ENCODE peak calls at places on chromosomes 11 and 22, in nine cellular contexts. One of them, this sample, is unnamed.

GRCh38 chr11:911031-911889 is 650 bp upstream of the CHID1 start:
- DNase-seq in RWPE2: peak; percentile 69
- DNase-seq in brain microvascular endothelial cell: peak; percentile 59
- DNase-seq in fibroblast of pulmonary artery: peak; percentile 47
- DNase-seq in neural progenitor cell: peak; percentile 76
- DNase-seq in gastrocnemius medialis: no peak
- DNase-seq in astrocyte of the spinal cord: peak; percentile 73
- DNase-seq in cardiac fibroblast: peak; percentile 65
- DNase-seq in ovary: peak; percentile 42
- DNase-seq in this sample: peak; percentile 77

GRCh38 chr11:111555255-111555654 is 14.7 kb downstream of the LAYN start:
- DNase-seq in RWPE2: no peak
- DNase-seq in fibroblast of pulmonary artery: no peak
- DNase-seq in ovary: no peak
- DNase-seq in astrocyte of the spinal cord: peak; percentile 71
- DNase-seq in cardiac fibroblast: no peak
- DNase-seq in gastrocnemius medialis: no peak
- DNase-seq in neural progenitor cell: no peak
- DNase-seq in brain microvascular endothelial cell: peak; percentile 28
- DNase-seq in this sample: peak; percentile 76

GRCh38 chr11:36437413-36437812 is 72.7 kb downstream of the TRAF6 start:
- DNase-seq in RWPE2: no peak
- DNase-seq in brain microvascular endothelial cell: no peak
- DNase-seq in gastrocnemius medialis: no peak
- DNase-seq in astrocyte of the spinal cord: no peak
- DNase-seq in cardiac fibroblast: no peak
- DNase-seq in neural progenitor cell: no peak
- DNase-seq in fibroblast of pulmonary artery: no peak
- DNase-seq in ovary: no peak
- DNase-seq in this sample: no peak

GRCh38 chr11:63682045-63682915 is 980 bp downstream of the RTN3 start:
- DNase-seq in RWPE2: no peak
- DNase-seq in ovary: no peak
- DNase-seq in astrocyte of the spinal cord: no peak
- DNase-seq in brain microvascular endothelial cell: no peak
- DNase-seq in cardiac fibroblast: peak; percentile 24
- DNase-seq in gastrocnemius medialis: no peak
- DNase-seq in neural progenitor cell: peak; percentile 63
- DNase-seq in fibroblast of pulmonary artery: peak; percentile 24
- DNase-seq in this sample: peak; percentile 16

GRCh38 chr11:119223856-119224255 is 17.7 kb downstream of the CBL start:
- DNase-seq in neural progenitor cell: no peak
- DNase-seq in ovary: no peak
- DNase-seq in fibroblast of pulmonary artery: no peak
- DNase-seq in astrocyte of the spinal cord: peak; percentile 49
- DNase-seq in gastrocnemius medialis: no peak
- DNase-seq in cardiac fibroblast: no peak
- DNase-seq in brain microvascular endothelial cell: no peak
- DNase-seq in RWPE2: no peak
- DNase-seq in this sample: peak; percentile 43

GRCh38 chr22:49894321-49895072 is 23.7 kb downstream of the ALG12 start:
- DNase-seq in brain microvascular endothelial cell: no peak
- DNase-seq in astrocyte of the spinal cord: no peak
- DNase-seq in gastrocnemius medialis: no peak
- DNase-seq in RWPE2: no peak
- DNase-seq in cardiac fibroblast: no peak
- DNase-seq in fibroblast of pulmonary artery: no peak
- DNase-seq in ovary: no peak
- DNase-seq in neural progenitor cell: no peak
- DNase-seq in this sample: peak; percentile 10

GRCh38 chr11:62497132-62497915 is 49.3 kb downstream of the AHNAK start:
- DNase-seq in fibroblast of pulmonary artery: peak; percentile 79
- DNase-seq in brain microvascular endothelial cell: peak; percentile 24
- DNase-seq in neural progenitor cell: peak; percentile 74
- DNase-seq in cardiac fibroblast: peak; percentile 76
- DNase-seq in ovary: no peak
- DNase-seq in RWPE2: no peak
- DNase-seq in gastrocnemius medialis: peak; percentile 35
- DNase-seq in astrocyte of the spinal cord: peak; percentile 52
- DNase-seq in this sample: peak; percentile 72

GRCh38 chr22:38941488-38941987 is 15.9 kb upstream of the APOBEC3A start:
- DNase-seq in cardiac fibroblast: no peak
- DNase-seq in brain microvascular endothelial cell: no peak
- DNase-seq in neural progenitor cell: peak; percentile 0
- DNase-seq in RWPE2: no peak
- DNase-seq in astrocyte of the spinal cord: no peak
- DNase-seq in ovary: no peak
- DNase-seq in gastrocnemius medialis: no peak
- DNase-seq in fibroblast of pulmonary artery: no peak
- DNase-seq in this sample: peak; percentile 27

GRCh38 chr11:28671326-28671725 is 563.1 kb downstream of the METTL15 start:
- DNase-seq in cardiac fibroblast: no peak
- DNase-seq in fibroblast of pulmonary artery: no peak
- DNase-seq in gastrocnemius medialis: no peak
- DNase-seq in ovary: no peak
- DNase-seq in astrocyte of the spinal cord: no peak
- DNase-seq in brain microvascular endothelial cell: no peak
- DNase-seq in neural progenitor cell: no peak
- DNase-seq in RWPE2: no peak
- DNase-seq in this sample: no peak

DNA sequence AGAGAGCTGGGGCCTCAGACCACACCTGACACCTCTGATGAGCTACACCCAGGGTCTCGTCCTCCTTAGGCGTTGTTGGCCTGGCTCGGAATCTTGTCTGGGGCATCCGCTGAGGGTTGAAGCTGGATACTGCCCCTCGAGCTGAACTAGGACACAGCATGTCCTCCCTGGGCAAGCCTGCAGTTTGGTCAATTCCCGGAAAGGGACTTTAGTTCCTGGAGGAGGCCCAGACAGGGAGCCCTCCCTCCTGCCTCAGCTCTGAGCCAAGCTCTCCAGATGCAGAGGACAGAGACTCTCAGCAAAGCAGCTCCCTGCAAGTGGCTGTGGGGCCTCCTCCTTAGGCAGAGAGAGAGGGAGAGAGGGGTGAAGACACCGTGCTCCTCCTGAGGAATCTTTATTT is 4.9 kb downstream of the APOL3 start:
- DNase-seq in ovary: peak; percentile 68
- DNase-seq in brain microvascular endothelial cell: no peak
- DNase-seq in RWPE2: no peak
- DNase-seq in neural progenitor cell: no peak
- DNase-seq in fibroblast of pulmonary artery: peak; percentile 52
- DNase-seq in gastrocnemius medialis: peak; percentile 53
- DNase-seq in cardiac fibroblast: peak; percentile 63
- DNase-seq in astrocyte of the spinal cord: no peak
- DNase-seq in this sample: peak; percentile 24
- H3K4me3 ChIP-seq in ovary: peak overlapping the region; percentile 35
- H3K4me3 ChIP-seq in brain microvascular endothelial cell: no peak overlapping the region
- H3K4me3 ChIP-seq in RWPE2: no peak overlapping the region
- H3K4me3 ChIP-seq in neural progenitor cell: no peak overlapping the region
- H3K4me3 ChIP-seq in fibroblast of pulmonary artery: no peak overlapping the region
- H3K4me3 ChIP-seq in gastrocnemius medialis: peak overlapping the region; percentile 61
- H3K4me3 ChIP-seq in cardiac fibroblast: no peak overlapping the region
- H3K4me3 ChIP-seq in astrocyte of the spinal cord: no peak overlapping the region
- H3K4me3 ChIP-seq in this sample: no peak overlapping the region

GRCh38 chr11:78192223-78192719 is 3.6 kb downstream of the USP35 start:
- DNase-seq in gastrocnemius medialis: no peak
- DNase-seq in neural progenitor cell: no peak
- DNase-seq in ovary: no peak
- DNase-seq in astrocyte of the spinal cord: no peak
- DNase-seq in brain microvascular endothelial cell: no peak
- DNase-seq in fibroblast of pulmonary artery: no peak
- DNase-seq in RWPE2: peak; percentile 20
- DNase-seq in cardiac fibroblast: no peak
- DNase-seq in this sample: no peak

GRCh38 chr11:78188809-78189724 is at the start of gene USP35:
- DNase-seq in ovary: no peak
- DNase-seq in astrocyte of the spinal cord: no peak
- DNase-seq in cardiac fibroblast: no peak
- DNase-seq in brain microvascular endothelial cell: no peak
- DNase-seq in gastrocnemius medialis: no peak
- DNase-seq in fibroblast of pulmonary artery: no peak
- DNase-seq in RWPE2: peak; percentile 22
- DNase-seq in neural progenitor cell: no peak
- DNase-seq in this sample: no peak

GRCh38 chr11:78189851-78190250 is 1.1 kb downstream of the USP35 start:
- DNase-seq in gastrocnemius medialis: no peak
- DNase-seq in astrocyte of the spinal cord: no peak
- DNase-seq in cardiac fibroblast: no peak
- DNase-seq in ovary: no peak
- DNase-seq in RWPE2: peak; percentile 30
- DNase-seq in neural progenitor cell: no peak
- DNase-seq in brain microvascular endothelial cell: no peak
- DNase-seq in fibroblast of pulmonary artery: no peak
- DNase-seq in this sample: no peak

GRCh38 chr11:78190871-78191538 is 2.3 kb downstream of the USP35 start:
- DNase-seq in brain microvascular endothelial cell: no peak
- DNase-seq in gastrocnemius medialis: no peak
- DNase-seq in astrocyte of the spinal cord: no peak
- DNase-seq in cardiac fibroblast: no peak
- DNase-seq in RWPE2: peak; percentile 14
- DNase-seq in neural progenitor cell: no peak
- DNase-seq in ovary: no peak
- DNase-seq in fibroblast of pulmonary artery: no peak
- DNase-seq in this sample: no peak

DNA sequence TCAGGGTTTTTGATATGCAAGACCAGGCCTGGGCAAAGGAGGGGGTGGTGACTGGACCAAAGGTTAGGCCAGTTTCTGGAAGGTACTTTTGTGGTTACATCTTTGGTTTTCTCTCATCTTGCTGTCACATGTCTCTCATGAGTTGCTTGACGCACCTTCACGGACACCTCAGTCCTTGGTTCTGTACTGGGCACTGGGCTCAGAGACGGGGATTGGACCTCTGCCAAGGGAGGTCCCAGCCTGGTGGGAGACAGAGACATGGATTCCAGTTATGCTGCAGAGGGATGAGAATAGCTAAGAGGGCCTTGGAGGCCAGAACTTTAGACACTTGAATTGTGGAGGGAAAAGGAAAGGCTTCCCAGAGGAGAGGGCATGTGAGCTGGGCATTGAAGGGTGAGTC is 1.7 kb downstream of the USP35 start:
- DNase-seq in cardiac fibroblast: no peak
- DNase-seq in fibroblast of pulmonary artery: no peak
- DNase-seq in brain microvascular endothelial cell: no peak
- DNase-seq in neural progenitor cell: no peak
- DNase-seq in astrocyte of the spinal cord: no peak
- DNase-seq in gastrocnemius medialis: no peak
- DNase-seq in ovary: no peak
- DNase-seq in RWPE2: peak; percentile 10
- DNase-seq in this sample: no peak
- H3K4me3 ChIP-seq in cardiac fibroblast: peak overlapping the region; percentile 94
- H3K4me3 ChIP-seq in fibroblast of pulmonary artery: peak overlapping the region; percentile 91
- H3K4me3 ChIP-seq in brain microvascular endothelial cell: no peak overlapping the region
- H3K4me3 ChIP-seq in neural progenitor cell: no peak overlapping the region
- H3K4me3 ChIP-seq in astrocyte of the spinal cord: no peak overlapping the region
- H3K4me3 ChIP-seq in gastrocnemius medialis: no peak overlapping the region
- H3K4me3 ChIP-seq in ovary: no peak overlapping the region
- H3K4me3 ChIP-seq in RWPE2: no peak overlapping the region
- H3K4me3 ChIP-seq in this sample: no peak overlapping the region

DNA sequence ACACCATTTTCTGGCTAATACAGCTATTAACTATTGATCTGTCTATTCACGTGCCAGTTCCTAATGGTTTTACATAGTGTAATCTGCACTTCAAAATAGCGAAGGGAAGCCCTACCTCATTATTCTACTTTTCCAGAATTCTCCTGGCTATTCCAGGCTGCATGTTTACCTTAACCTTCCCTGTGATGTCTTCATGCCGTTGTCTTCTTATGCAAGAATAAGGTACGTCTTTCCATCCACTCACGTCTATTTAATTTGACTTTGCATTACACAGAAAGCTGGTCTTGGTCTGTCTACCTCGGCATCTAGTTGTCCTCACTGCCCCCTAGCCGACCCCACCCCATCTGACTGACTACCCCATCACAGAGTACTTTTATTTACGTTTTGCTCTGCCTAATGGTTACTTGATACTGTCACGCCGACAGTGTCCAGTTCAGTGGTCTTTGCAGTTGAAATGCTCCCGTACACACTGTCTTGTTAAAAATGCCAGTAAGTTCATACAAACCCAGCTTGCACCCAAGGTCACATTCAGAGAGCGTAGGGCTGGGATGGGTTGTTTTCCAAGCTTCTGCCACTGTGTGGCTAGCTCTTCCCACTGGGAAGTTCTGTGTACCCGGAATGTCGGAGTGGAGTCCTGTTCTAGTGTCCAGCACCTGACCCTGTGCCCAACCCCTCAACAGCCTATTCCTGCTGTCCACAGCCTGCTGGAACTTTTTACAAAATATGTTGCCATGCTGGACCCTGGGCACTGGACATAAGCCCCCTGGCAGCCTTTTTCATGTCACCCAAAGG is 15.0 kb downstream of the NEAT1 start:
- DNase-seq in brain microvascular endothelial cell: no peak
- DNase-seq in cardiac fibroblast: peak; percentile 68
- DNase-seq in ovary: no peak
- DNase-seq in neural progenitor cell: no peak
- DNase-seq in gastrocnemius medialis: no peak
- DNase-seq in RWPE2: no peak
- DNase-seq in astrocyte of the spinal cord: peak; percentile 41
- DNase-seq in fibroblast of pulmonary artery: peak; percentile 50
- DNase-seq in this sample: peak; percentile 48
- H3K4me3 ChIP-seq in brain microvascular endothelial cell: no peak overlapping the region
- H3K4me3 ChIP-seq in cardiac fibroblast: peak overlapping the region; percentile 13
- H3K4me3 ChIP-seq in ovary: no peak overlapping the region
- H3K4me3 ChIP-seq in neural progenitor cell: no peak overlapping the region
- H3K4me3 ChIP-seq in gastrocnemius medialis: no peak overlapping the region
- H3K4me3 ChIP-seq in RWPE2: no peak overlapping the region
- H3K4me3 ChIP-seq in astrocyte of the spinal cord: no peak overlapping the region
- H3K4me3 ChIP-seq in fibroblast of pulmonary artery: peak overlapping the region; percentile 8
- H3K4me3 ChIP-seq in this sample: no peak overlapping the region

GRCh38 chr11:35303596-35304392 is 115.6 kb downstream of the SLC1A2 start:
- DNase-seq in astrocyte of the spinal cord: peak; percentile 44
- DNase-seq in cardiac fibroblast: peak; percentile 95
- DNase-seq in neural progenitor cell: no peak
- DNase-seq in brain microvascular endothelial cell: peak; percentile 11
- DNase-seq in fibroblast of pulmonary artery: peak; percentile 93
- DNase-seq in RWPE2: no peak
- DNase-seq in gastrocnemius medialis: peak; percentile 67
- DNase-seq in ovary: no peak
- DNase-seq in this sample: peak; percentile 98

GRCh38 chr11:35304393-35304790 is 115.0 kb downstream of the SLC1A2 start:
- DNase-seq in fibroblast of pulmonary artery: peak; percentile 70
- DNase-seq in RWPE2: no peak
- DNase-seq in astrocyte of the spinal cord: peak; percentile 74
- DNase-seq in brain microvascular endothelial cell: peak; percentile 63
- DNase-seq in ovary: no peak
- DNase-seq in cardiac fibroblast: peak; percentile 60
- DNase-seq in neural progenitor cell: no peak
- DNase-seq in gastrocnemius medialis: no peak
- DNase-seq in this sample: peak; percentile 92

GRCh38 chr11:35304900-35305299 is 114.5 kb downstream of the SLC1A2 start:
- DNase-seq in astrocyte of the spinal cord: no peak
- DNase-seq in brain microvascular endothelial cell: no peak
- DNase-seq in gastrocnemius medialis: no peak
- DNase-seq in cardiac fibroblast: no peak
- DNase-seq in ovary: no peak
- DNase-seq in RWPE2: no peak
- DNase-seq in neural progenitor cell: no peak
- DNase-seq in fibroblast of pulmonary artery: no peak
- DNase-seq in this sample: no peak

GRCh38 chr11:35307221-35307621 is 112.1 kb downstream of the SLC1A2 start:
- DNase-seq in brain microvascular endothelial cell: no peak
- DNase-seq in gastrocnemius medialis: peak; percentile 19
- DNase-seq in RWPE2: no peak
- DNase-seq in ovary: no peak
- DNase-seq in cardiac fibroblast: no peak
- DNase-seq in neural progenitor cell: no peak
- DNase-seq in astrocyte of the spinal cord: no peak
- DNase-seq in fibroblast of pulmonary artery: no peak
- DNase-seq in this sample: no peak

GRCh38 chr11:35305670-35306382 is 113.5 kb downstream of the SLC1A2 start:
- DNase-seq in fibroblast of pulmonary artery: peak; percentile 69
- DNase-seq in ovary: peak; percentile 9
- DNase-seq in RWPE2: no peak
- DNase-seq in cardiac fibroblast: peak; percentile 70
- DNase-seq in neural progenitor cell: peak; percentile 76
- DNase-seq in astrocyte of the spinal cord: peak; percentile 65
- DNase-seq in brain microvascular endothelial cell: peak; percentile 38
- DNase-seq in gastrocnemius medialis: no peak
- DNase-seq in this sample: peak; percentile 48
- H3K4me3 ChIP-seq in fibroblast of pulmonary artery: no peak overlapping the region
- H3K4me3 ChIP-seq in ovary: no peak overlapping the region
- H3K4me3 ChIP-seq in RWPE2: no peak overlapping the region
- H3K4me3 ChIP-seq in cardiac fibroblast: no peak overlapping the region
- H3K4me3 ChIP-seq in neural progenitor cell: no peak overlapping the region
- H3K4me3 ChIP-seq in astrocyte of the spinal cord: no peak overlapping the region
- H3K4me3 ChIP-seq in brain microvascular endothelial cell: no peak overlapping the region
- H3K4me3 ChIP-seq in gastrocnemius medialis: no peak overlapping the region
- H3K4me3 ChIP-seq in this sample: no peak overlapping the region